ENCODE peak calls at places on chromosomes 2 and 18, in eight cellular contexts. P is sigmoid colon, E is adrenal gland, B is tibial artery, S is AG09309, U is cardiac fibroblast, M is colonic mucosa, Q is fibroblast of mammary gland. W is an unnamed sample.

GRCh38 chr18:27921392-27921791 is 255.5 kb downstream of the CDH2 start:
- DNase-seq in P (no peak), E (no peak), B (no peak), S (no peak), U (no peak), M (no peak), Q (no peak), W (no peak)

GRCh38 chr2:64283015-64283570 is 138.9 kb upstream of the PELI1 start:
- DNase-seq in P (no peak), E (no peak), B (no peak), S (no peak), U (no peak), M (no peak), Q (no peak), W (no peak)

GRCh38 chr2:69271831-69272257 is 115.2 kb downstream of the GFPT1 start:
- DNase-seq in P (no peak), E (peak), B (peak), S (peak), U (peak), M (no peak), Q (peak), W (no peak)

GRCh38 chr2:175871949-175872348 is 130.1 kb downstream of the LNPK start:
- DNase-seq in P (no peak), E (no peak), B (no peak), S (no peak), U (no peak), M (no peak), Q (peak), W (no peak)

GRCh38 chr2:226439337-226439736 is 360.3 kb downstream of the IRS1 start:
- DNase-seq in P (no peak), E (no peak), B (no peak), S (peak), U (peak), M (no peak), Q (no peak), W (no peak)

GRCh38 chr18:39966275-39966674 is 1988.8 kb upstream of the PIK3C3 start:
- DNase-seq in P (no peak), E (no peak), B (no peak), S (no peak), U (no peak), M (no peak), Q (peak), W (no peak)

GRCh38 chr2:39408351-39409136 is 28.5 kb downstream of the MAP4K3 start:
- DNase-seq in P (no peak), E (no peak), B (no peak), S (no peak), U (no peak), M (no peak), Q (no peak), W (no peak)

GRCh38 chr2:143428700-143429099 is 299.5 kb downstream of the ARHGAP15 start:
- DNase-seq in P (no peak), E (no peak), B (no peak), S (no peak), U (peak), M (no peak), Q (peak), W (peak)

GRCh38 chr2:197358927-197359326 is 48.3 kb upstream of the ANKRD44 start:
- DNase-seq in P (no peak), E (no peak), B (no peak), S (no peak), U (peak), M (no peak), Q (peak), W (peak)

GRCh38 chr2:128422571-128422970 is 103.9 kb upstream of the HS6ST1 start:
- DNase-seq in P (no peak), E (no peak), B (no peak), S (peak), U (peak), M (peak), Q (peak), W (peak)

GRCh38 chr18:32271649-32272324 is 81.9 kb downstream of the MEP1B start:
- DNase-seq in P (no peak), E (peak), B (no peak), S (peak), U (peak), M (no peak), Q (peak), W (no peak)

GRCh38 chr2:96665083-96665569 is 22.6 kb downstream of the FER1L5 start:
- DNase-seq in P (peak), E (peak), B (peak), S (peak), U (peak), M (no peak), Q (peak), W (peak)

GRCh38 chr18:56298935-56299334 is 339.5 kb downstream of the TXNL1 start:
- DNase-seq in P (no peak), E (no peak), B (no peak), S (no peak), U (peak), M (no peak), Q (peak), W (peak)

GRCh38 chr2:71804251-71804650 is 343.4 kb downstream of the CYP26B1 start:
- DNase-seq in P (no peak), E (no peak), B (no peak), S (peak), U (peak), M (no peak), Q (no peak), W (no peak)

GRCh38 chr2:169136885-169137534 is 67.6 kb downstream of the DHRS9 start:
- DNase-seq in P (no peak), E (no peak), B (no peak), S (no peak), U (no peak), M (no peak), Q (no peak), W (no peak)

GRCh38 chr18:23725351-23725750 is 36.1 kb downstream of the LAMA3 start:
- DNase-seq in P (no peak), E (no peak), B (no peak), S (no peak), U (no peak), M (no peak), Q (no peak), W (no peak)

GRCh38 chr2:97966545-97967215 is 29.1 kb downstream of the TMEM131 start:
- DNase-seq in P (no peak), E (no peak), B (no peak), S (no peak), U (peak), M (peak), Q (peak), W (no peak)

GRCh38 chr2:157876771-157877108 is 610 bp upstream of the ACVR1 start:
- DNase-seq in P (no peak), E (no peak), B (no peak), S (no peak), U (no peak), M (no peak), Q (no peak), W (no peak)

GRCh38 chr2:25274868-25275574 is 66.7 kb downstream of the DNMT3A start:
- DNase-seq in P (peak), E (peak), B (no peak), S (no peak), U (peak), M (peak), Q (peak), W (no peak)

GRCh38 chr2:66929632-66930385 is 467.3 kb upstream of the ETAA1 start:
- DNase-seq in P (peak), E (peak), B (no peak), S (peak), U (peak), M (peak), Q (peak), W (peak)

GRCh38 chr18:33906046-33906445 is 318.7 kb downstream of the NOL4 start:
- DNase-seq in P (no peak), E (no peak), B (no peak), S (no peak), U (no peak), M (no peak), Q (peak), W (peak)

GRCh38 chr2:26757873-26758789 is 6.0 kb upstream of the SLC35F6 start:
- DNase-seq in P (no peak), E (peak), B (peak), S (peak), U (peak), M (peak), Q (peak), W (peak)

GRCh38 chr2:925309-925708 is 25.3 kb upstream of the SNTG2 start:
- DNase-seq in P (no peak), E (no peak), B (no peak), S (no peak), U (no peak), M (no peak), Q (no peak), W (no peak)

GRCh38 chr2:30978854-30979253 is 159.4 kb downstream of the GALNT14 start:
- DNase-seq in P (no peak), E (no peak), B (no peak), S (no peak), U (no peak), M (no peak), Q (no peak), W (no peak)

GRCh38 chr2:30978044-30978443 is 160.2 kb downstream of the GALNT14 start:
- DNase-seq in P (no peak), E (no peak), B (no peak), S (no peak), U (no peak), M (no peak), Q (no peak), W (no peak)

GRCh38 chr2:30981101-30981500 is 157.1 kb downstream of the GALNT14 start:
- DNase-seq in P (no peak), E (no peak), B (no peak), S (no peak), U (no peak), M (no peak), Q (peak), W (no peak)

GRCh38 chr2:30981519-30981918 is 156.7 kb downstream of the GALNT14 start:
- DNase-seq in P (no peak), E (no peak), B (no peak), S (no peak), U (no peak), M (no peak), Q (no peak), W (no peak)

DNA sequence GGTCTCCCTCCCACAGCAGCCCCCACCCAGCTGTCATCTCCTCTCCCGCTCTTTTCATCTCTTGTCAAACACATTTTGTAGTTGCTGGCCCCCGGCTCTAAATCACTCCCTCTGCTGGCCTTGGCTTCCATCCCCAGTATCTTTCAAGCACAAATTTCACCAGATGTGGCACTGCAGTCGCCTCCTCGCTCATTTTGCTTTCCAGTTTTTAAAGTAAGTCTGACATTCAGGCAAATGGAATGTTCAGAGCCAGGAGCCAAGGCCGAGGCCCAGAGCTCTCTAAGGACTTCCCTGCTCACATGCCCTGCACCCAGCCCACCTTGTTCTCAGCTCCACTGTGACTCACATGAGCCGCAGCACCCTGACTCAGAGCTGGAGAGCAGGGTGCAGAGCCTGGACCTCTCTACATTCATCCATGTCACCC is 158.4 kb downstream of the GALNT14 start:
- DNase-seq in P (peak), E (peak), B (peak), S (peak), U (peak), M (no peak), Q (peak), W (peak)
- TF ChIP-seq CTCF in P (no peak), E (no peak), B (peak), S (peak), U (no peak), M (no peak), Q (peak), W (peak)

GRCh38 chr2:174330945-174331619 is 3.7 kb upstream of the SP9 start:
- DNase-seq in P (no peak), E (no peak), B (no peak), S (no peak), U (no peak), M (no peak), Q (no peak), W (no peak)

GRCh38 chr2:174333017-174333501 is 1.7 kb upstream of the SP9 start:
- DNase-seq in P (no peak), E (no peak), B (no peak), S (no peak), U (no peak), M (no peak), Q (no peak), W (no peak)

GRCh38 chr2:174332607-174333001 is 2.1 kb upstream of the SP9 start:
- DNase-seq in P (no peak), E (no peak), B (no peak), S (no peak), U (no peak), M (no peak), Q (no peak), W (no peak)

GRCh38 chr2:174333502-174334277 is 1.1 kb upstream of the SP9 start:
- DNase-seq in P (no peak), E (no peak), B (no peak), S (no peak), U (no peak), M (no peak), Q (no peak), W (no peak)

GRCh38 chr2:174331731-174332606 is 2.8 kb upstream of the SP9 start:
- DNase-seq in P (no peak), E (no peak), B (no peak), S (no peak), U (no peak), M (no peak), Q (no peak), W (no peak)
- H3K4me3 ChIP-seq in P (no peak), E (no peak), B (no peak), S (peak), U (no peak), M (no peak), Q (no peak), W (no peak)

DNA sequence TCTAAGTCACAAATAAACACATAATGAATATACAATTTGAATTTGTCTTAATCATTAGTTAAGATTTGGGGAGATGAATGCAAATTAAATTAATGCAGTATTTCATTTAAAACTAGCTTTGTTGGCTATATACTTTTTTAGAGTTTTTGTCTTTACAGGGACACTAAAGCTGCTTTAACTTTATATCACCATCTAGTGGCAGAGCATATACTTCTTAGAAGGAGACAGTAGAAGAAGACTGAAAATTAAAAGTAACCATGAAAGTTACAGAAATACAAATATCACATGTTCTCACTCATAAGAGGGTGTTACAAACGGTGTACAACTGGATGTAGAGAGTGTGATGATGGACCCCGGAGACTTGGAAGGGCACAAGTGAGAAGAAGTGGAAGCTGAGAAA is 268.3 kb upstream of the NETO1 start:
- DNase-seq in P (no peak), E (no peak), B (no peak), S (no peak), U (peak), M (no peak), Q (peak), W (no peak)
- TF ChIP-seq CTCF in P (no peak), E (no peak), B (no peak), S (peak), U (no peak), M (no peak), Q (peak), W (peak)

DNA sequence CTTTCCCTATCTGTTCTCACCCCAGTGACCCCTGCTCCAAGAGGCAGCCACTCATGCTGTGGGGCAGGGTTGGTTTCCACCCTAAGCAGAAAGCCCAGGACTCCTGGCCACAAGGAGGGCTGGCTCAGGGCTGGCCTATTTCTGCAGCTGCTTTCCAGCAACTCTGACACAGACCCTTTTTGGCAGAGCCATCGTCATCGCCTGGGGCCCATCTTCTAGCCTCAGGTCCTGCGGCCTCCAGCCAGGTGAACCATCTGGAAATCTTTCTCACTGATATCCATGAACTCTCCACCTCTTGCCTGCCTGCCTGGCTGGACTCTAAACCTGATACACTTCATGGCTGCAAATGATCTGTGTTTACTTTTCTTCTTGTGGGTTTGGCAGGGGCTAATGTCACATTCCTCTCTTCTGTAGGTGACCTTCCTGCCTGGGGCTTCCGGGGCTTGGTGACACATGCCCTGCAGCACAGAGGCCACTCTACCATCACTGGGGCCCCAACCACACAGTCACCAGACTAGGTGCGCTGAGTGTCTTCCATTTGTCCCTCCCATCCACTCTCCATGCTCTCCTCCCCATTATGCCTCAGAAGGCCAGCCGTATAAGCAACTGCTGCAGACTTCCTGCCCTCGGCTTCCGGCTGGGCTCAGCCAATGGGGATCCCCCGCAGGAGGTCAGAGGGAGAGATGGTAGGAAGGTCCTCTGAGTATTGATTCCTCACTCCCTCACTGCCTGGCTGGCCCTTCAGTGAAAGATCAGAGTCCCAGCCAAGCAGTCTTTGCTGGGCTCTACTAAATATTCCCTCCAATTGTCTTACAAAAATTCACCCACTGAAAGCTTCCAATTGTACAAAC is 9.7 kb upstream of the COPS8 start:
- DNase-seq in P (no peak), E (no peak), B (no peak), S (no peak), U (peak), M (no peak), Q (no peak), W (no peak)
- H3K4me3 ChIP-seq in P (no peak), E (no peak), B (no peak), S (no peak), U (no peak), M (no peak), Q (no peak), W (no peak)

DNA sequence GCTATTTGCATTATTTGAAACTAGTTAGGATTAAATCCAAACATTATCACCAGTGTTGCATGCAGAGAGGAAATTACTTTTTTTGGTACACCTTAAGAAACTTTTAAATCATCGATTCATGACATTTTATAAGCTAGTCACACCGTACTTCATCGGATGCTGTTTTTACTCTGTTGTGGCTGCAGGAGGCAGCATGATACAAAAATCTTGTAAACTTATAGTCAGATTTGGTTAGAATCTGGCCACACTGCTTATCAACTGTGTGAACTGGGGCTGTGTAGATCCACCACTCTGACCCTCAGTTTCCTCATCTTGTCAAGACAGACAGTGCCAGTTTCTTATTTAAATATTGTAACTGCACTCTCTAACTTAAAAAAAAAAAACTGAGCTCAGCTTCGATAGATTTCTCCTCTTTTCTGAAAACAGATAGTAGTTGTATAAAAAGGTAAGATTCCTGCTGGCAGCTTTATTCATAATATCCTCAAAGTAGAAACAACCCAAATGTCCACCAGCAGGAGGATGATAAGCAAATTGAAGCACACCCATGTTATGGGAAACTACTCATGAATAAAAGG is 77.8 kb downstream of the RAPGEF4 start:
- DNase-seq in P (no peak), E (peak), B (no peak), S (no peak), U (peak), M (no peak), Q (peak), W (no peak)
- TF ChIP-seq CTCF in P (peak), E (peak), B (peak), S (peak), U (peak), M (peak), Q (peak), W (peak)

DNA sequence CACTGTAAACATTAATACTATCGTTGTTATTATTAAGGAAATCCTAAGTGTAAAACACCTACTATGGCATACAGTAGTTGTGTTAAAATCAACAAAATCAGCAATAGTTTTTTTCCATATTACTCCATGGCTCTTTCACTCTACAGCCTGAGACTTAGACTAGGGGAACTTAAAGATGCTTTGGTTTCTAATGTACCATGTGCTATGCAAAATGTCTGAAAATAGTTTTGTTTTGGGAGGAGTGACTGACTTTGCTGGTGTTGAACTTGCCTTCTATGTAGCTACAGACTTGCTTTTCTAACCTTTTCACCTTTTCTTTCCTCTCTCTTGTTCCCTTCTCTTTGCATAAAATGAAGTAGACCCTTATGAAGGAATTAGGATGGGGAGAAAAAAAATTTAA is 159.0 kb upstream of the CCDC195 start:
- DNase-seq in P (no peak), E (no peak), B (no peak), S (no peak), U (no peak), M (no peak), Q (no peak), W (no peak)
- H3K4me3 ChIP-seq in P (no peak), E (no peak), B (no peak), S (no peak), U (no peak), M (no peak), Q (no peak), W (no peak)

GRCh38 chr18:30454920-30455319 is 587.6 kb downstream of the DSC3 start:
- DNase-seq in P (no peak), E (no peak), B (no peak), S (no peak), U (no peak), M (no peak), Q (no peak), W (no peak)

GRCh38 chr18:30451976-30452375 is 590.6 kb downstream of the DSC3 start:
- DNase-seq in P (no peak), E (no peak), B (no peak), S (no peak), U (no peak), M (no peak), Q (no peak), W (no peak)

GRCh38 chr18:30455741-30456140 is 586.8 kb downstream of the DSC3 start:
- DNase-seq in P (no peak), E (no peak), B (no peak), S (no peak), U (no peak), M (no peak), Q (no peak), W (no peak)

GRCh38 chr18:30457156-30457555 is 585.4 kb downstream of the DSC3 start:
- DNase-seq in P (no peak), E (no peak), B (no peak), S (no peak), U (no peak), M (no peak), Q (no peak), W (no peak)
- TF ChIP-seq CTCF in P (no peak), E (no peak), B (no peak), S (no peak), U (no peak), M (no peak), Q (no peak), W (peak)

GRCh38 chr18:58896268-58896667 is 31.6 kb downstream of the ZNF532 start:
- DNase-seq in P (no peak), E (no peak), B (no peak), S (no peak), U (no peak), M (no peak), Q (no peak), W (no peak)
- H3K4me3 ChIP-seq in P (no peak), E (no peak), B (no peak), S (no peak), U (no peak), M (no peak), Q (no peak), W (no peak)

GRCh38 chr18:70172225-70172624 is 33.3 kb downstream of the RTTN start:
- DNase-seq in P (no peak), E (no peak), B (no peak), S (no peak), U (peak), M (no peak), Q (peak), W (no peak)
- TF ChIP-seq CTCF in P (no peak), E (peak), B (no peak), S (peak), U (peak), M (no peak), Q (peak), W (peak)

GRCh38 chr2:170821631-170822291 is 5.1 kb downstream of the GAD1 start:
- DNase-seq in P (no peak), E (no peak), B (no peak), S (no peak), U (no peak), M (no peak), Q (no peak), W (no peak)
- H3K4me3 ChIP-seq in P (peak), E (no peak), B (no peak), S (no peak), U (no peak), M (no peak), Q (no peak), W (no peak)